ENCODE peak calls at places on chromosomes 3 and 15, in nine cellular contexts. Q, X, V, T, L, P, G, J and H are unnamed samples. For H3K4me1 and H3K36me3, the result is how much of the 10 kb centered on the place peaks cover.

GRCh38 chr15:98560338-98560737 is 88.0 kb upstream of the IGF1R start:
- DNase-seq in Q (no peak), X (no peak), V (no peak), T (no peak), L (no peak), P (no peak), G (no peak), J (no peak), H (no peak)

GRCh38 chr3:71542548-71543370 is 40.8 kb downstream of the FOXP1 start:
- DNase-seq in Q (no peak), X (no peak), V (peak), T (peak), L (peak), P (peak), G (peak), J (peak), H (no peak)

GRCh38 chr15:67101981-67102929 is 36.9 kb downstream of the SMAD3 start:
- DNase-seq in Q (peak), X (no peak), V (no peak), T (peak), L (peak), P (no peak), G (peak), J (no peak), H (peak)

GRCh38 chr15:49964071-49964470 is 155.0 kb downstream of the ATP8B4 start:
- DNase-seq in Q (no peak), X (no peak), V (no peak), T (no peak), L (peak), P (no peak), G (no peak), J (no peak), H (no peak)

GRCh38 chr3:75249005-75249404 is 415.1 kb upstream of the FRG2C start:
- DNase-seq in Q (no peak), X (no peak), V (no peak), T (no peak), L (no peak), P (no peak), G (no peak), J (no peak), H (no peak)

GRCh38 chr15:63156708-63157065 is 590 bp downstream of the RPS27L start:
- DNase-seq in Q (no peak), X (peak), V (no peak), T (peak), L (peak), P (peak), G (no peak), J (peak), H (no peak)

GRCh38 chr3:33131328-33132018 is 17.7 kb downstream of the CRTAP start:
- DNase-seq in Q (no peak), X (peak), V (no peak), T (peak), L (peak), P (peak), G (no peak), J (peak), H (no peak)

GRCh38 chr3:55583475-55583874 is 96.4 kb upstream of the WNT5A start:
- DNase-seq in Q (no peak), X (no peak), V (no peak), T (no peak), L (no peak), P (no peak), G (no peak), J (no peak), H (no peak)

GRCh38 chr15:37252530-37252929 is 152.2 kb upstream of the MEIS2 start:
- DNase-seq in Q (no peak), X (no peak), V (no peak), T (no peak), L (no peak), P (no peak), G (no peak), J (no peak), H (no peak)

GRCh38 chr3:112688819-112689218 is 47.9 kb upstream of the CCDC80 start:
- DNase-seq in Q (no peak), X (no peak), V (no peak), T (peak), L (no peak), P (no peak), G (no peak), J (no peak), H (no peak)

GRCh38 chr3:18499256-18499655 is 74.1 kb upstream of the SATB1 start:
- DNase-seq in Q (no peak), X (no peak), V (no peak), T (no peak), L (no peak), P (peak), G (peak), J (no peak), H (peak)

GRCh38 chr3:192816274-192816853 is 89.0 kb upstream of the FGF12 start:
- DNase-seq in Q (no peak), X (peak), V (no peak), T (no peak), L (peak), P (peak), G (no peak), J (no peak), H (no peak)

GRCh38 chr3:87801409-87801808 is 257.4 kb downstream of the CGGBP1 start:
- DNase-seq in Q (no peak), X (peak), V (no peak), T (no peak), L (no peak), P (no peak), G (no peak), J (no peak), H (no peak)

GRCh38 chr15:48802257-48802656 is 8.6 kb downstream of the CEP152 start:
- DNase-seq in Q (no peak), X (no peak), V (no peak), T (no peak), L (no peak), P (no peak), G (no peak), J (no peak), H (no peak)

GRCh38 chr15:48800811-48801460 is 9.9 kb downstream of the CEP152 start:
- DNase-seq in Q (no peak), X (no peak), V (no peak), T (no peak), L (peak), P (peak), G (no peak), J (no peak), H (no peak)

GRCh38 chr15:48800245-48800644 is 10.6 kb downstream of the CEP152 start:
- DNase-seq in Q (no peak), X (no peak), V (no peak), T (no peak), L (no peak), P (no peak), G (no peak), J (no peak), H (no peak)

GRCh38 chr15:48803877-48804276 is 7.0 kb downstream of the CEP152 start:
- DNase-seq in Q (no peak), X (no peak), V (no peak), T (no peak), L (no peak), P (no peak), G (no peak), J (no peak), H (no peak)

DNA sequence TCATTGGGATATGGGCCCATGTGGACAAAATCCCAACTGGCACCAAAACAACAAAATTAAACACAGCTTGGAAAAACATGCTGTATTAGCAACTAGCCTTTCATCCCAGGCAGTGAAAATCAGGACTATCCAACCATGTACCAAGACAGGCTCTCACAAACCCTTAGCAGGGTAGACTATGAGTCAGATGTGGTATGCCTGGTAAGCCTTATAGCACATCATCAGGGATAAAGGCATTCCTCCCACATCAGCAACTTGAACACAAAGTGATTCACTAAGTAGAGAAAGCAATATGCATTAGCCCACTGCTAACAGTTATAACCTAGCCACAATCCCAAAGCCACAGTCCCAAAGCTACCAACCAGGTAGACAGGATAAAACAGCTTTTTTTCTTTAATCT is 8.0 kb downstream of the CEP152 start:
- DNase-seq in Q (no peak), X (peak), V (no peak), T (peak), L (peak), P (no peak), G (no peak), J (no peak), H (no peak)
- H3K4me1 ChIP-seq in Q (under half), X (under half), V (under half), T (under half), L (under half), P (under half), G (under half), J (under half), H (under half)

GRCh38 chr3:107994954-107995715 is 95.7 kb downstream of the CD47 start:
- DNase-seq in Q (no peak), X (no peak), V (no peak), T (no peak), L (no peak), P (no peak), G (no peak), J (no peak), H (no peak)

GRCh38 chr3:107997666-107998065 is 93.2 kb downstream of the CD47 start:
- DNase-seq in Q (no peak), X (no peak), V (no peak), T (peak), L (no peak), P (no peak), G (no peak), J (no peak), H (no peak)

GRCh38 chr3:108001457-108001856 is 89.4 kb downstream of the CD47 start:
- DNase-seq in Q (no peak), X (no peak), V (peak), T (no peak), L (peak), P (no peak), G (no peak), J (no peak), H (no peak)

GRCh38 chr3:107994181-107994580 is 96.7 kb downstream of the CD47 start:
- DNase-seq in Q (no peak), X (no peak), V (no peak), T (no peak), L (no peak), P (no peak), G (no peak), J (no peak), H (no peak)

DNA sequence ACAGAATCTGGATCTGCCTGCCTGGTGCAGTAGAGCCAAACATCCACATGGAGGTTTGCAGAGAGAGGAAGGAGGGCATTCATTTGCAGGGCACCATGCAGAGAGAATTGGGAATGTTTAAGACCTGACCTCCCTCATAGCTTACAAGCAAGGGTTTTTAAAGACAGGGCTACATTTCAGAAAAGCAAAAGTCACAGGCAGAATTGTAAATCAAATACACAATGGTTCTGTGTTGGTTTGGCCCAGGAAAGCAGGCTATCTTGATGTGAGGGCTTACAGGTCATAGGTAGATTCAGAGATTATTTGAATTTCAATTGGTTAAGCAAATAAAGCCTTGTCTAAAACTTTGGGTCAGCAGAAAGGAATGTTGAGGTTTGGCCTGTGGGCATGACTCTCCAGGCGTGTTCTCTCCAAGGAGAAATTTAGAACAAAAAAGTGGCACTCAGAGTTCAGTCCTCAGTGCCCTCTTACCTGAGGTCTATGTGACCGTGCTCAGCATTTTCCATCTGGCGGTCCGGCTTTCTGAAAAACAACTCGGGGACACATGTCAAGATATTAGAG is 91.5 kb downstream of the CD47 start:
- DNase-seq in Q (no peak), X (peak), V (no peak), T (peak), L (no peak), P (no peak), G (no peak), J (no peak), H (no peak)
- H3K27ac ChIP-seq in Q (no peak), X (no peak), V (peak), T (no peak), L (no peak), P (no peak), G (no peak), J (no peak), H (no peak)

DNA sequence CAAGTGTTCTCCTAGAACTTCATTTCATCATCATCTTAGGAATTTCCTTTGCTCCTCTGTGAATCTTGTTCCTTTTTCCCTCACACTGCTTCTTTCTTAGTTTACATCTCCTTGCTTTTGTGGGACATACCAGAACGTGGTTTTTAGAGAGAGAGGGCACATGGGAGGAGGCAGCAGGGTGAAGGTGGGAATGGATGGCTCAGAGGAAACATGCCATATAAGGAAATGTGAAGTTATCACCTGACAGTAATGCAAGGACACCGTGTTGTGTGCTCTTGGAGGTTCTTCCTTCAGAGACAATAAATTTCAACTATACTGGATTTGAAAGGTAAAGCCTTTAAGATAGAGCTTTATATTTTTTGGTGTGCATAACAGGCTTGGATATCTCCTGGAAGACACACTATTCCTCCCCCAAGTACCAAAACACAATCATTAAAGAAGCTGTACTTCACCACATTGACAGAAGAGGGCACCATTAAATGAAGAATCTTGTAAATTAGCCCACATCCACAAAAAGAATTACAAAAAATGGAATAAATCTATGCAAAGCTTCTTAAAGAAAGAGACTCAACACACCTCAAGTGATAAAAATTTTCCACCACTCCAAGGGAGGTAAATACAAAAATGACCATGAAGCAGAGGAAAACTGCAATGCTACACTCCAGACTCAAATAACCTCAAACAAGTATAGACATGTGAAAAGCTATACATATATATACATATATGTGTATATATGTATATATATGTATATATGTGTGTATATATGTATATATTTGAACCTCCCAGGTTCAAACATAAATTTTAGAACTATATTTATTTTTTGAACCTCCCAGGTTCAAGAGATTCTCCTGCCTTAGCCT is 26.1 kb downstream of the RPL39L start:
- DNase-seq in Q (no peak), X (peak), V (no peak), T (peak), L (peak), P (peak), G (no peak), J (no peak), H (no peak)
- H3K36me3 ChIP-seq in Q (under half), X (under half), V (under half), T (under half), L (under half), P (under half), G (under half), J (under half), H (under half)

GRCh38 chr3:37887824-37888223 is 26.1 kb downstream of the CTDSPL start:
- DNase-seq in Q (no peak), X (no peak), V (no peak), T (no peak), L (no peak), P (no peak), G (no peak), J (no peak), H (no peak)
- H3K4me1 ChIP-seq in Q (under half), X (under half), V (under half), T (under half), L (under half), P (under half), G (under half), J (under half), H (under half)

GRCh38 chr3:127412578-127413317 is 124.9 kb upstream of the PRR20G start:
- DNase-seq in Q (no peak), X (no peak), V (no peak), T (no peak), L (no peak), P (no peak), G (peak), J (no peak), H (no peak)
- H3K27ac ChIP-seq in Q (no peak), X (no peak), V (no peak), T (no peak), L (no peak), P (no peak), G (no peak), J (no peak), H (no peak)